ENCODE peak calls at places on chromosomes 7 and 10, in ten cellular contexts. X, H, C, O, J, F, E, Y, V and A are unnamed samples.

GRCh38 chr7:92685146-92686042 is 95.2 kb upstream of the FAM133B start:
- DNase-seq in J (no peak), H (no peak), C (no peak), X (no peak), O (no peak), V (no peak), E (no peak), F (no peak), Y (no peak), A (no peak)

GRCh38 chr7:4951903-4952636 is 6.9 kb downstream of the MMD2 start:
- DNase-seq in X (no peak), E (peak), Y (no peak), V (no peak), J (peak), O (no peak), H (peak), C (no peak), F (no peak), A (peak)

GRCh38 chr10:11397980-11398580 is 213.4 kb downstream of the USP6NL start:
- DNase-seq in Y (no peak), J (no peak), C (no peak), X (no peak), F (no peak), E (no peak), O (no peak), H (peak), V (peak), A (no peak)

GRCh38 chr10:1548146-1548545 is 189.2 kb downstream of the ADARB2 start:
- DNase-seq in Y (no peak), E (no peak), V (no peak), H (no peak), C (no peak), X (no peak), O (no peak), F (peak), J (no peak), A (no peak)

GRCh38 chr7:74475243-74475986 is 21.7 kb downstream of the GTF2IRD1 start:
- DNase-seq in C (no peak), E (no peak), J (no peak), V (no peak), X (no peak), O (peak), Y (no peak), H (no peak), F (peak), A (no peak)

GRCh38 chr10:60171436-60172013 is 218.2 kb downstream of the ANK3 start:
- DNase-seq in O (no peak), E (no peak), F (no peak), Y (no peak), V (no peak), X (no peak), C (no peak), H (no peak), J (no peak), A (no peak)

GRCh38 chr10:77787440-77787839 is 139.1 kb downstream of the DLG5 start:
- DNase-seq in J (no peak), F (peak), O (no peak), X (no peak), V (no peak), Y (no peak), C (no peak), E (no peak), H (no peak), A (no peak)

GRCh38 chr10:26481914-26482550 is 43.9 kb downstream of the APBB1IP start:
- DNase-seq in X (no peak), O (peak), E (no peak), C (no peak), Y (no peak), H (no peak), V (no peak), F (no peak), J (peak), A (no peak)

GRCh38 chr7:29879609-29880008 is 73.3 kb downstream of the WIPF3 start:
- DNase-seq in Y (peak), V (no peak), X (no peak), O (no peak), E (no peak), F (no peak), J (no peak), H (peak), C (no peak), A (no peak)

GRCh38 chr10:129530486-129531065 is 63.5 kb downstream of the MGMT start:
- DNase-seq in X (no peak), H (no peak), E (no peak), C (no peak), F (no peak), J (no peak), Y (no peak), V (no peak), O (no peak), A (no peak)

GRCh38 chr10:44332465-44332864 is 52.4 kb downstream of the CXCL12 start:
- DNase-seq in O (no peak), F (no peak), Y (no peak), C (no peak), V (no peak), J (no peak), E (no peak), X (no peak), H (no peak), A (no peak)

GRCh38 chr7:120732256-120732655 is 125.7 kb downstream of the TSPAN12 start:
- DNase-seq in O (no peak), E (no peak), V (no peak), H (peak), Y (no peak), C (no peak), X (no peak), F (no peak), J (no peak), A (no peak)

GRCh38 chr10:119541459-119542356 is 811 bp downstream of the RGS10 start:
- DNase-seq in O (no peak), C (no peak), Y (no peak), H (peak), E (peak), V (peak), X (no peak), F (no peak), J (no peak), A (no peak)

GRCh38 chr10:31304261-31304970 is 14.6 kb upstream of the ZEB1 start:
- DNase-seq in X (no peak), J (no peak), O (no peak), H (no peak), C (no peak), F (no peak), Y (no peak), V (no peak), E (no peak), A (no peak)

GRCh38 chr10:75723319-75723965 is 292.0 kb downstream of the LRMDA start:
- DNase-seq in E (no peak), C (no peak), Y (no peak), O (no peak), J (no peak), H (no peak), X (no peak), F (no peak), V (no peak), A (peak)

GRCh38 chr7:144824360-144824759 is 11.5 kb downstream of the TPK1 start:
- DNase-seq in O (no peak), C (no peak), V (no peak), F (no peak), E (no peak), J (no peak), H (peak), Y (no peak), X (peak), A (peak)

GRCh38 chr7:20577362-20578069 is 38.0 kb upstream of the ABCB5 start:
- DNase-seq in H (no peak), O (no peak), J (no peak), C (no peak), X (no peak), V (no peak), E (no peak), Y (no peak), F (no peak), A (no peak)

GRCh38 chr7:8215648-8216047 is 46.3 kb downstream of the ICA1 start:
- DNase-seq in V (no peak), Y (no peak), H (no peak), O (no peak), C (no peak), E (no peak), F (no peak), X (no peak), J (no peak), A (no peak)

GRCh38 chr10:73225518-73225917 is 21.5 kb downstream of the DNAJC9 start:
- DNase-seq in O (no peak), E (no peak), J (no peak), C (no peak), F (no peak), H (peak), X (no peak), Y (no peak), V (no peak), A (no peak)

GRCh38 chr7:142867097-142867378 is 12.2 kb downstream of the EPHB6 start:
- DNase-seq in F (no peak), J (no peak), O (no peak), Y (no peak), E (no peak), V (no peak), H (no peak), X (no peak), C (no peak), A (no peak)

GRCh38 chr10:5775705-5776104 is 37.5 kb downstream of the GDI2 start:
- DNase-seq in F (no peak), J (no peak), C (no peak), V (peak), Y (no peak), O (peak), H (no peak), E (no peak), X (no peak), A (no peak)

GRCh38 chr10:58371473-58371872 is 13.7 kb upstream of the TFAM start:
- DNase-seq in H (no peak), F (no peak), X (no peak), J (no peak), E (no peak), Y (no peak), O (no peak), V (no peak), C (no peak), A (no peak)

GRCh38 chr7:142519077-142519789 is 230.0 kb upstream of the PRSS1 start:
- DNase-seq in H (peak), Y (no peak), F (no peak), E (no peak), J (peak), C (no peak), O (no peak), X (no peak), V (no peak), A (no peak)

GRCh38 chr7:153886506-153887391 is 165.4 kb upstream of the DPP6 start:
- DNase-seq in J (no peak), H (peak), Y (no peak), E (no peak), C (peak), F (no peak), V (no peak), X (no peak), O (no peak), A (no peak)

GRCh38 chr10:89815049-89815853 is 113.9 kb downstream of the KIF20B start:
- DNase-seq in Y (no peak), X (no peak), J (no peak), V (no peak), O (no peak), H (no peak), E (no peak), F (no peak), C (no peak), A (no peak)

GRCh38 chr10:101901340-101901739 is 57.7 kb upstream of the KCNIP2 start:
- DNase-seq in V (no peak), E (peak), Y (no peak), J (no peak), C (no peak), F (no peak), H (no peak), O (no peak), X (no peak), A (no peak)

GRCh38 chr7:80699030-80699638 is 60.7 kb downstream of the CD36 start:
- DNase-seq in Y (no peak), O (no peak), J (peak), F (no peak), X (peak), H (peak), V (no peak), C (peak), E (no peak), A (peak)